ENCODE peak calls at places on chromosomes 1 and 21, in six cellular contexts. V is HEK293T, Y is cardiac fibroblast, E is activated T-helper 1 cell treated with Interleukin-2 at 50 U/mL for 16 hours, S is small intestine, B is choroid plexus epithelial cell. Q is an unnamed sample.

GRCh38 chr1:147719029-147719703 is 41.2 kb downstream of the GJA5 start:
- DNase-seq in B (no peak), V (no peak), E (no peak), Y (no peak), S (no peak), Q (no peak)

GRCh38 chr1:223363856-223364684 is at the start of gene SUSD4:
- DNase-seq in Y (no peak), S (peak), E (peak), B (no peak), V (peak), Q (peak)

GRCh38 chr1:19505694-19506457 is 20.5 kb upstream of the CAPZB start:
- DNase-seq in B (no peak), Y (no peak), V (no peak), S (no peak), E (no peak), Q (no peak)

GRCh38 chr1:56331207-56331891 is 248.0 kb downstream of the PLPP3 start:
- DNase-seq in Y (no peak), B (no peak), S (no peak), V (no peak), E (no peak), Q (no peak)

GRCh38 chr1:222335586-222335985 is 212.3 kb downstream of the HHIPL2 start:
- DNase-seq in S (no peak), E (no peak), Y (no peak), B (peak), V (no peak), Q (no peak)

GRCh38 chr1:228853637-228854036 is 118.4 kb downstream of the RHOU start:
- DNase-seq in V (no peak), S (peak), E (no peak), B (no peak), Y (no peak), Q (no peak)

GRCh38 chr21:34354836-34355235 is 9.0 kb upstream of the KCNE2 start:
- DNase-seq in S (no peak), B (no peak), Y (no peak), E (no peak), V (no peak), Q (no peak)

GRCh38 chr21:34796518-34797201 is 127.9 kb downstream of the CLIC6 start:
- DNase-seq in E (no peak), Y (no peak), B (no peak), S (no peak), V (no peak), Q (no peak)

GRCh38 chr1:15214507-15214906 is 32.5 kb upstream of the FHAD1 start:
- DNase-seq in Y (peak), V (no peak), B (peak), E (no peak), S (no peak), Q (no peak)

GRCh38 chr1:109040627-109041613 is 982 bp downstream of the WDR47 start:
- DNase-seq in V (peak), Y (peak), S (peak), E (peak), B (peak), Q (peak)

GRCh38 chr1:181513786-181514297 is 30.5 kb downstream of the CACNA1E start:
- DNase-seq in E (no peak), S (no peak), Y (no peak), V (no peak), B (no peak), Q (no peak)

GRCh38 chr1:43144228-43144627 is 27.9 kb downstream of the EBNA1BP2 start:
- DNase-seq in V (no peak), Y (peak), B (peak), E (no peak), S (no peak), Q (no peak)

GRCh38 chr1:23169727-23170335 is 1.2 kb upstream of the LUZP1 start:
- DNase-seq in Y (peak), S (peak), E (no peak), V (peak), B (peak), Q (no peak)

GRCh38 chr1:182641561-182641960 is 37.4 kb upstream of the RGS16 start:
- DNase-seq in B (no peak), S (no peak), V (no peak), E (no peak), Y (no peak), Q (no peak)

GRCh38 chr21:31894441-31894840 is 21.6 kb downstream of the HUNK start:
- DNase-seq in S (no peak), V (no peak), E (no peak), B (no peak), Y (no peak), Q (no peak)

GRCh38 chr1:205534444-205534985 is 30.0 kb downstream of the CDK18 start:
- DNase-seq in V (no peak), E (no peak), Y (no peak), B (no peak), S (no peak), Q (no peak)

GRCh38 chr21:15250384-15250783 is 185.6 kb upstream of the NRIP1 start:
- DNase-seq in V (no peak), E (no peak), B (no peak), S (no peak), Y (no peak), Q (no peak)

GRCh38 chr1:43056981-43057391 is 98.3 kb upstream of the SLC2A1 start:
- DNase-seq in V (no peak), E (no peak), S (no peak), B (peak), Y (peak), Q (no peak)

GRCh38 chr1:160376525-160377131 is 9.8 kb downstream of the NHLH1 start:
- DNase-seq in V (peak), S (peak), Y (peak), B (peak), E (no peak), Q (peak)

GRCh38 chr1:210653771-210654170 is 325.1 kb downstream of the HHAT start:
- DNase-seq in V (no peak), B (peak), S (no peak), E (no peak), Y (peak), Q (no peak)

GRCh38 chr1:66938618-66939017 is 13.8 kb downstream of the MIER1 start:
- DNase-seq in Y (no peak), V (no peak), E (no peak), B (peak), S (no peak), Q (no peak)

GRCh38 chr1:43932786-43933385 is 715 bp upstream of the ARTN start:
- DNase-seq in V (no peak), E (no peak), S (peak), B (peak), Y (peak), Q (peak)

GRCh38 chr1:212070720-212071302 is 35.3 kb downstream of the DTL start:
- DNase-seq in Y (peak), B (peak), S (peak), E (no peak), V (no peak), Q (peak)

GRCh38 chr1:47763456-47764171 is 233.6 kb downstream of the TRABD2B start:
- DNase-seq in B (peak), Y (no peak), E (no peak), S (no peak), V (no peak), Q (no peak)

GRCh38 chr21:15241997-15242767 is 177.4 kb upstream of the NRIP1 start:
- DNase-seq in B (peak), Y (no peak), S (no peak), E (no peak), V (no peak), Q (no peak)

GRCh38 chr1:154481058-154481457 is 21.0 kb upstream of the TDRD10 start:
- DNase-seq in Y (no peak), V (no peak), B (no peak), E (no peak), S (no peak), Q (peak)

GRCh38 chr1:177848577-177848976 is 121.3 kb downstream of the SEC16B start:
- DNase-seq in S (no peak), B (no peak), E (no peak), V (no peak), Y (no peak), Q (no peak)

GRCh38 chr1:2163205-2163604 is 31.4 kb downstream of the FAAP20 start:
- DNase-seq in V (no peak), Y (no peak), E (no peak), S (no peak), B (peak), Q (no peak)

GRCh38 chr1:200992382-200993101 is 31.0 kb downstream of the KIF21B start:
- DNase-seq in V (no peak), E (no peak), B (no peak), S (no peak), Y (no peak), Q (no peak)

GRCh38 chr1:55896210-55896609 is 681.0 kb upstream of the USP24 start:
- DNase-seq in S (no peak), E (no peak), Y (no peak), V (no peak), B (no peak), Q (no peak)

GRCh38 chr1:30920827-30921226 is 12.3 kb upstream of the SDC3 start:
- DNase-seq in E (no peak), S (no peak), Y (no peak), V (no peak), B (peak), Q (no peak)

GRCh38 chr21:45938811-45939520 is 42.6 kb upstream of the COL6A1 start:
- DNase-seq in S (no peak), E (no peak), B (no peak), Y (no peak), V (no peak), Q (no peak)

GRCh38 chr1:227218870-227219578 is 99.3 kb downstream of the CDC42BPA start:
- DNase-seq in E (no peak), V (no peak), Y (peak), S (peak), B (no peak), Q (no peak)

GRCh38 chr1:22204057-22204840 is 61.4 kb upstream of the WNT4 start:
- DNase-seq in E (no peak), V (no peak), B (no peak), Y (no peak), S (no peak), Q (no peak)

GRCh38 chr1:95118019-95118499 is 904 bp downstream of the TLCD4 start:
- DNase-seq in S (peak), V (no peak), E (no peak), B (no peak), Y (no peak), Q (no peak)

GRCh38 chr1:21522525-21523038 is 13.4 kb downstream of the ALPL start:
- DNase-seq in V (no peak), Y (no peak), B (no peak), E (no peak), S (no peak), Q (no peak)

GRCh38 chr1:86277909-86278308 is 118.2 kb downstream of the ODF2L start:
- DNase-seq in E (no peak), S (no peak), Y (no peak), V (no peak), B (no peak), Q (no peak)

GRCh38 chr1:247370786-247371732 is 39.4 kb upstream of the ZNF496 start:
- DNase-seq in E (no peak), B (no peak), V (no peak), S (no peak), Y (peak), Q (no peak)

GRCh38 chr1:27436204-27437159 is 44.1 kb downstream of the GPR3 start:
- DNase-seq in B (peak), E (no peak), Y (peak), S (peak), V (no peak), Q (no peak)